ENCODE peak calls at places on chromosomes 12 and 14, in ten cellular contexts. One of them, this sample, is unnamed.

GRCh38 chr12:18752947-18753346 is 15.0 kb downstream of the CAPZA3 start:
- DNase-seq in HFF-Myc: no peak
- DNase-seq in stomach: no peak
- DNase-seq in LoVo: no peak
- DNase-seq in activated CD8-positive, alpha-beta memory T cell treated with anti-CD3 and anti-CD28 coated beads, Interleukin-2, amount 50 U/mL, for 48 hours: no peak
- DNase-seq in renal cortical epithelial cell: no peak
- DNase-seq in germinal center: no peak
- DNase-seq in Caki2: no peak
- DNase-seq in activated T-helper 1 cell treated with Interleukin-2 at 50 U/mL for 16 hours: no peak
- DNase-seq in mesendoderm: peak; percentile 98
- DNase-seq in this sample: no peak

GRCh38 chr14:21437063-21437901 is 18.6 kb downstream of the CHD8 start:
- DNase-seq in renal cortical epithelial cell: peak; percentile 92
- DNase-seq in Caki2: peak; percentile 98
- DNase-seq in germinal center: peak; percentile 96
- DNase-seq in stomach: peak; percentile 98
- DNase-seq in activated CD8-positive, alpha-beta memory T cell treated with anti-CD3 and anti-CD28 coated beads, Interleukin-2, amount 50 U/mL, for 48 hours: peak; percentile 99
- DNase-seq in LoVo: peak; percentile 97
- DNase-seq in HFF-Myc: peak; percentile 97
- DNase-seq in activated T-helper 1 cell treated with Interleukin-2 at 50 U/mL for 16 hours: peak; percentile 97
- DNase-seq in mesendoderm: peak; percentile 100
- DNase-seq in this sample: peak; percentile 91

GRCh38 chr14:61516957-61517356 is 178.4 kb upstream of the HIF1A start:
- DNase-seq in HFF-Myc: no peak
- DNase-seq in activated CD8-positive, alpha-beta memory T cell treated with anti-CD3 and anti-CD28 coated beads, Interleukin-2, amount 50 U/mL, for 48 hours: no peak
- DNase-seq in renal cortical epithelial cell: no peak
- DNase-seq in mesendoderm: peak; percentile 64
- DNase-seq in stomach: no peak
- DNase-seq in LoVo: no peak
- DNase-seq in germinal center: no peak
- DNase-seq in Caki2: no peak
- DNase-seq in activated T-helper 1 cell treated with Interleukin-2 at 50 U/mL for 16 hours: no peak
- DNase-seq in this sample: no peak

GRCh38 chr12:113185180-113186032 is at the start of the genes DDX54 and RITA1:
- DNase-seq in stomach: peak; percentile 86
- DNase-seq in mesendoderm: peak; percentile 95
- DNase-seq in LoVo: peak; percentile 94
- DNase-seq in HFF-Myc: no peak
- DNase-seq in activated T-helper 1 cell treated with Interleukin-2 at 50 U/mL for 16 hours: peak; percentile 69
- DNase-seq in germinal center: peak; percentile 75
- DNase-seq in renal cortical epithelial cell: peak; percentile 30
- DNase-seq in Caki2: peak; percentile 76
- DNase-seq in activated CD8-positive, alpha-beta memory T cell treated with anti-CD3 and anti-CD28 coated beads, Interleukin-2, amount 50 U/mL, for 48 hours: peak; percentile 94
- DNase-seq in this sample: peak; percentile 91

GRCh38 chr12:89949457-89950195 is 241.0 kb upstream of the ATP2B1 start:
- DNase-seq in germinal center: peak; percentile 60
- DNase-seq in mesendoderm: peak; percentile 64
- DNase-seq in Caki2: no peak
- DNase-seq in HFF-Myc: peak; percentile 93
- DNase-seq in LoVo: peak; percentile 90
- DNase-seq in renal cortical epithelial cell: peak; percentile 90
- DNase-seq in activated T-helper 1 cell treated with Interleukin-2 at 50 U/mL for 16 hours: peak; percentile 19
- DNase-seq in activated CD8-positive, alpha-beta memory T cell treated with anti-CD3 and anti-CD28 coated beads, Interleukin-2, amount 50 U/mL, for 48 hours: no peak
- DNase-seq in stomach: no peak
- DNase-seq in this sample: peak; percentile 98

GRCh38 chr14:95697764-95698163 is 11.5 kb downstream of the TCL1B start:
- DNase-seq in Caki2: no peak
- DNase-seq in activated CD8-positive, alpha-beta memory T cell treated with anti-CD3 and anti-CD28 coated beads, Interleukin-2, amount 50 U/mL, for 48 hours: no peak
- DNase-seq in HFF-Myc: no peak
- DNase-seq in renal cortical epithelial cell: no peak
- DNase-seq in mesendoderm: no peak
- DNase-seq in stomach: no peak
- DNase-seq in LoVo: no peak
- DNase-seq in germinal center: peak; percentile 64
- DNase-seq in activated T-helper 1 cell treated with Interleukin-2 at 50 U/mL for 16 hours: no peak
- DNase-seq in this sample: no peak

GRCh38 chr14:89430271-89430620 is 13.2 kb upstream of the FOXN3 start:
- DNase-seq in activated CD8-positive, alpha-beta memory T cell treated with anti-CD3 and anti-CD28 coated beads, Interleukin-2, amount 50 U/mL, for 48 hours: no peak
- DNase-seq in Caki2: no peak
- DNase-seq in activated T-helper 1 cell treated with Interleukin-2 at 50 U/mL for 16 hours: no peak
- DNase-seq in LoVo: no peak
- DNase-seq in stomach: no peak
- DNase-seq in mesendoderm: no peak
- DNase-seq in germinal center: no peak
- DNase-seq in renal cortical epithelial cell: no peak
- DNase-seq in HFF-Myc: no peak
- DNase-seq in this sample: no peak

GRCh38 chr14:79608426-79608825 is 602.9 kb downstream of the DIO2 start:
- DNase-seq in stomach: no peak
- DNase-seq in germinal center: no peak
- DNase-seq in LoVo: no peak
- DNase-seq in HFF-Myc: no peak
- DNase-seq in mesendoderm: no peak
- DNase-seq in renal cortical epithelial cell: no peak
- DNase-seq in Caki2: no peak
- DNase-seq in activated CD8-positive, alpha-beta memory T cell treated with anti-CD3 and anti-CD28 coated beads, Interleukin-2, amount 50 U/mL, for 48 hours: no peak
- DNase-seq in activated T-helper 1 cell treated with Interleukin-2 at 50 U/mL for 16 hours: no peak
- DNase-seq in this sample: no peak

GRCh38 chr14:28754209-28754985 is 12.2 kb upstream of the FOXG1 start:
- DNase-seq in stomach: no peak
- DNase-seq in Caki2: peak; percentile 18
- DNase-seq in germinal center: no peak
- DNase-seq in LoVo: peak; percentile 34
- DNase-seq in renal cortical epithelial cell: peak; percentile 32
- DNase-seq in activated CD8-positive, alpha-beta memory T cell treated with anti-CD3 and anti-CD28 coated beads, Interleukin-2, amount 50 U/mL, for 48 hours: no peak
- DNase-seq in mesendoderm: peak; percentile 65
- DNase-seq in activated T-helper 1 cell treated with Interleukin-2 at 50 U/mL for 16 hours: no peak
- DNase-seq in HFF-Myc: peak; percentile 37
- DNase-seq in this sample: peak; percentile 57

GRCh38 chr14:34403646-34404045 is 58.4 kb downstream of the SPTSSA start:
- DNase-seq in activated CD8-positive, alpha-beta memory T cell treated with anti-CD3 and anti-CD28 coated beads, Interleukin-2, amount 50 U/mL, for 48 hours: no peak
- DNase-seq in Caki2: no peak
- DNase-seq in activated T-helper 1 cell treated with Interleukin-2 at 50 U/mL for 16 hours: no peak
- DNase-seq in renal cortical epithelial cell: no peak
- DNase-seq in mesendoderm: no peak
- DNase-seq in LoVo: no peak
- DNase-seq in stomach: no peak
- DNase-seq in germinal center: no peak
- DNase-seq in HFF-Myc: no peak
- DNase-seq in this sample: no peak

GRCh38 chr14:88270781-88271180 is 52.3 kb downstream of the KCNK10 start:
- DNase-seq in activated T-helper 1 cell treated with Interleukin-2 at 50 U/mL for 16 hours: no peak
- DNase-seq in germinal center: no peak
- DNase-seq in mesendoderm: peak; percentile 25
- DNase-seq in renal cortical epithelial cell: no peak
- DNase-seq in activated CD8-positive, alpha-beta memory T cell treated with anti-CD3 and anti-CD28 coated beads, Interleukin-2, amount 50 U/mL, for 48 hours: no peak
- DNase-seq in HFF-Myc: no peak
- DNase-seq in LoVo: peak; percentile 49
- DNase-seq in stomach: peak; percentile 78
- DNase-seq in Caki2: no peak
- DNase-seq in this sample: no peak

GRCh38 chr14:94113908-94114588 is 3.5 kb downstream of the IFI27 start:
- DNase-seq in germinal center: no peak
- DNase-seq in stomach: peak; percentile 17
- DNase-seq in LoVo: no peak
- DNase-seq in mesendoderm: no peak
- DNase-seq in Caki2: no peak
- DNase-seq in activated CD8-positive, alpha-beta memory T cell treated with anti-CD3 and anti-CD28 coated beads, Interleukin-2, amount 50 U/mL, for 48 hours: no peak
- DNase-seq in renal cortical epithelial cell: peak; percentile 80
- DNase-seq in activated T-helper 1 cell treated with Interleukin-2 at 50 U/mL for 16 hours: no peak
- DNase-seq in HFF-Myc: no peak
- DNase-seq in this sample: no peak

GRCh38 chr12:6180300-6181051 is 19.7 kb upstream of the CD9 start:
- DNase-seq in mesendoderm: no peak
- DNase-seq in activated CD8-positive, alpha-beta memory T cell treated with anti-CD3 and anti-CD28 coated beads, Interleukin-2, amount 50 U/mL, for 48 hours: no peak
- DNase-seq in stomach: peak; percentile 57
- DNase-seq in renal cortical epithelial cell: peak; percentile 86
- DNase-seq in LoVo: peak; percentile 84
- DNase-seq in Caki2: no peak
- DNase-seq in HFF-Myc: no peak
- DNase-seq in activated T-helper 1 cell treated with Interleukin-2 at 50 U/mL for 16 hours: no peak
- DNase-seq in germinal center: no peak
- DNase-seq in this sample: no peak

GRCh38 chr14:90381999-90382451 is 14.8 kb upstream of the CALM1 start:
- DNase-seq in Caki2: no peak
- DNase-seq in LoVo: peak; percentile 76
- DNase-seq in HFF-Myc: no peak
- DNase-seq in germinal center: no peak
- DNase-seq in activated T-helper 1 cell treated with Interleukin-2 at 50 U/mL for 16 hours: no peak
- DNase-seq in mesendoderm: peak; percentile 80
- DNase-seq in stomach: peak; percentile 73
- DNase-seq in activated CD8-positive, alpha-beta memory T cell treated with anti-CD3 and anti-CD28 coated beads, Interleukin-2, amount 50 U/mL, for 48 hours: no peak
- DNase-seq in renal cortical epithelial cell: no peak
- DNase-seq in this sample: no peak

GRCh38 chr14:64411001-64411400 is 22.8 kb downstream of the MTHFD1 start:
- DNase-seq in LoVo: no peak
- DNase-seq in mesendoderm: no peak
- DNase-seq in activated T-helper 1 cell treated with Interleukin-2 at 50 U/mL for 16 hours: no peak
- DNase-seq in activated CD8-positive, alpha-beta memory T cell treated with anti-CD3 and anti-CD28 coated beads, Interleukin-2, amount 50 U/mL, for 48 hours: no peak
- DNase-seq in germinal center: no peak
- DNase-seq in HFF-Myc: no peak
- DNase-seq in stomach: no peak
- DNase-seq in renal cortical epithelial cell: no peak
- DNase-seq in Caki2: no peak
- DNase-seq in this sample: no peak

GRCh38 chr14:81164167-81164774 is 56.5 kb downstream of the GTF2A1 start:
- DNase-seq in mesendoderm: peak; percentile 96
- DNase-seq in activated CD8-positive, alpha-beta memory T cell treated with anti-CD3 and anti-CD28 coated beads, Interleukin-2, amount 50 U/mL, for 48 hours: peak; percentile 72
- DNase-seq in HFF-Myc: peak; percentile 32
- DNase-seq in activated T-helper 1 cell treated with Interleukin-2 at 50 U/mL for 16 hours: no peak
- DNase-seq in stomach: peak; percentile 46
- DNase-seq in LoVo: peak; percentile 43
- DNase-seq in Caki2: peak; percentile 86
- DNase-seq in germinal center: peak; percentile 72
- DNase-seq in renal cortical epithelial cell: peak; percentile 95
- DNase-seq in this sample: peak; percentile 82

GRCh38 chr14:32702571-32702970 is 236.1 kb upstream of the NPAS3 start:
- DNase-seq in stomach: no peak
- DNase-seq in mesendoderm: peak; percentile 97
- DNase-seq in activated T-helper 1 cell treated with Interleukin-2 at 50 U/mL for 16 hours: no peak
- DNase-seq in activated CD8-positive, alpha-beta memory T cell treated with anti-CD3 and anti-CD28 coated beads, Interleukin-2, amount 50 U/mL, for 48 hours: no peak
- DNase-seq in renal cortical epithelial cell: peak; percentile 80
- DNase-seq in LoVo: no peak
- DNase-seq in germinal center: no peak
- DNase-seq in Caki2: peak; percentile 66
- DNase-seq in HFF-Myc: no peak
- DNase-seq in this sample: no peak

GRCh38 chr12:96495155-96495554 is 5.8 kb downstream of the CFAP54 start:
- DNase-seq in activated CD8-positive, alpha-beta memory T cell treated with anti-CD3 and anti-CD28 coated beads, Interleukin-2, amount 50 U/mL, for 48 hours: no peak
- DNase-seq in Caki2: no peak
- DNase-seq in LoVo: no peak
- DNase-seq in mesendoderm: no peak
- DNase-seq in renal cortical epithelial cell: no peak
- DNase-seq in stomach: no peak
- DNase-seq in activated T-helper 1 cell treated with Interleukin-2 at 50 U/mL for 16 hours: no peak
- DNase-seq in HFF-Myc: no peak
- DNase-seq in germinal center: no peak
- DNase-seq in this sample: no peak

GRCh38 chr14:56351861-56352260 is 227.7 kb upstream of the TMEM260 start:
- DNase-seq in germinal center: no peak
- DNase-seq in activated CD8-positive, alpha-beta memory T cell treated with anti-CD3 and anti-CD28 coated beads, Interleukin-2, amount 50 U/mL, for 48 hours: no peak
- DNase-seq in renal cortical epithelial cell: peak; percentile 72
- DNase-seq in stomach: no peak
- DNase-seq in LoVo: no peak
- DNase-seq in mesendoderm: peak; percentile 90
- DNase-seq in activated T-helper 1 cell treated with Interleukin-2 at 50 U/mL for 16 hours: no peak
- DNase-seq in HFF-Myc: no peak
- DNase-seq in Caki2: no peak
- DNase-seq in this sample: no peak

GRCh38 chr12:11958216-11959091 is 112.3 kb upstream of the BCL2L14 start:
- DNase-seq in mesendoderm: peak; percentile 54
- DNase-seq in Caki2: peak; percentile 35
- DNase-seq in HFF-Myc: peak; percentile 78
- DNase-seq in renal cortical epithelial cell: peak; percentile 94
- DNase-seq in activated CD8-positive, alpha-beta memory T cell treated with anti-CD3 and anti-CD28 coated beads, Interleukin-2, amount 50 U/mL, for 48 hours: no peak
- DNase-seq in stomach: no peak
- DNase-seq in germinal center: no peak
- DNase-seq in LoVo: peak; percentile 56
- DNase-seq in activated T-helper 1 cell treated with Interleukin-2 at 50 U/mL for 16 hours: no peak
- DNase-seq in this sample: peak; percentile 43

GRCh38 chr14:65703996-65704395 is 291.5 kb downstream of the FUT8 start:
- DNase-seq in germinal center: no peak
- DNase-seq in renal cortical epithelial cell: peak; percentile 15
- DNase-seq in LoVo: no peak
- DNase-seq in stomach: no peak
- DNase-seq in activated T-helper 1 cell treated with Interleukin-2 at 50 U/mL for 16 hours: no peak
- DNase-seq in HFF-Myc: no peak
- DNase-seq in mesendoderm: peak; percentile 69
- DNase-seq in Caki2: no peak
- DNase-seq in activated CD8-positive, alpha-beta memory T cell treated with anti-CD3 and anti-CD28 coated beads, Interleukin-2, amount 50 U/mL, for 48 hours: no peak
- DNase-seq in this sample: no peak

GRCh38 chr12:106753526-106753925 is 21.0 kb upstream of the RIC8B start:
- DNase-seq in activated T-helper 1 cell treated with Interleukin-2 at 50 U/mL for 16 hours: peak; percentile 33
- DNase-seq in mesendoderm: no peak
- DNase-seq in renal cortical epithelial cell: no peak
- DNase-seq in stomach: peak; percentile 31
- DNase-seq in germinal center: peak; percentile 85
- DNase-seq in HFF-Myc: no peak
- DNase-seq in LoVo: no peak
- DNase-seq in activated CD8-positive, alpha-beta memory T cell treated with anti-CD3 and anti-CD28 coated beads, Interleukin-2, amount 50 U/mL, for 48 hours: peak; percentile 80
- DNase-seq in Caki2: no peak
- DNase-seq in this sample: no peak

GRCh38 chr12:25725874-25726273 is 172.8 kb upstream of the LMNTD1 start:
- DNase-seq in stomach: no peak
- DNase-seq in activated T-helper 1 cell treated with Interleukin-2 at 50 U/mL for 16 hours: no peak
- DNase-seq in Caki2: no peak
- DNase-seq in activated CD8-positive, alpha-beta memory T cell treated with anti-CD3 and anti-CD28 coated beads, Interleukin-2, amount 50 U/mL, for 48 hours: no peak
- DNase-seq in renal cortical epithelial cell: peak; percentile 22
- DNase-seq in LoVo: no peak
- DNase-seq in germinal center: no peak
- DNase-seq in HFF-Myc: peak; percentile 50
- DNase-seq in mesendoderm: no peak
- DNase-seq in this sample: no peak

GRCh38 chr12:64099430-64099829 is 122.7 kb downstream of the KICS2 start:
- DNase-seq in stomach: no peak
- DNase-seq in germinal center: no peak
- DNase-seq in LoVo: no peak
- DNase-seq in activated CD8-positive, alpha-beta memory T cell treated with anti-CD3 and anti-CD28 coated beads, Interleukin-2, amount 50 U/mL, for 48 hours: no peak
- DNase-seq in HFF-Myc: peak; percentile 58
- DNase-seq in activated T-helper 1 cell treated with Interleukin-2 at 50 U/mL for 16 hours: no peak
- DNase-seq in Caki2: peak; percentile 81
- DNase-seq in renal cortical epithelial cell: peak; percentile 92
- DNase-seq in mesendoderm: no peak
- DNase-seq in this sample: peak; percentile 25

GRCh38 chr14:85459361-85459760 is 70.6 kb upstream of the FLRT2 start:
- DNase-seq in germinal center: no peak
- DNase-seq in mesendoderm: no peak
- DNase-seq in activated T-helper 1 cell treated with Interleukin-2 at 50 U/mL for 16 hours: no peak
- DNase-seq in LoVo: no peak
- DNase-seq in renal cortical epithelial cell: no peak
- DNase-seq in HFF-Myc: no peak
- DNase-seq in Caki2: no peak
- DNase-seq in activated CD8-positive, alpha-beta memory T cell treated with anti-CD3 and anti-CD28 coated beads, Interleukin-2, amount 50 U/mL, for 48 hours: no peak
- DNase-seq in stomach: no peak
- DNase-seq in this sample: no peak

GRCh38 chr12:71134405-71134804 is 23.4 kb downstream of the TSPAN8 start:
- DNase-seq in activated T-helper 1 cell treated with Interleukin-2 at 50 U/mL for 16 hours: no peak
- DNase-seq in renal cortical epithelial cell: no peak
- DNase-seq in germinal center: no peak
- DNase-seq in Caki2: no peak
- DNase-seq in stomach: no peak
- DNase-seq in activated CD8-positive, alpha-beta memory T cell treated with anti-CD3 and anti-CD28 coated beads, Interleukin-2, amount 50 U/mL, for 48 hours: no peak
- DNase-seq in HFF-Myc: no peak
- DNase-seq in LoVo: no peak
- DNase-seq in mesendoderm: no peak
- DNase-seq in this sample: no peak

GRCh38 chr14:61101803-61102548 is 120.9 kb downstream of the SLC38A6 start:
- DNase-seq in Caki2: no peak
- DNase-seq in mesendoderm: peak; percentile 48
- DNase-seq in renal cortical epithelial cell: peak; percentile 70
- DNase-seq in activated T-helper 1 cell treated with Interleukin-2 at 50 U/mL for 16 hours: no peak
- DNase-seq in germinal center: no peak
- DNase-seq in HFF-Myc: no peak
- DNase-seq in activated CD8-positive, alpha-beta memory T cell treated with anti-CD3 and anti-CD28 coated beads, Interleukin-2, amount 50 U/mL, for 48 hours: no peak
- DNase-seq in LoVo: no peak
- DNase-seq in stomach: no peak
- DNase-seq in this sample: peak; percentile 38

GRCh38 chr14:64556526-64556925 is 6.8 kb downstream of the PPP1R36 start:
- DNase-seq in LoVo: no peak
- DNase-seq in renal cortical epithelial cell: peak; percentile 58
- DNase-seq in Caki2: no peak
- DNase-seq in activated T-helper 1 cell treated with Interleukin-2 at 50 U/mL for 16 hours: no peak
- DNase-seq in activated CD8-positive, alpha-beta memory T cell treated with anti-CD3 and anti-CD28 coated beads, Interleukin-2, amount 50 U/mL, for 48 hours: no peak
- DNase-seq in mesendoderm: peak; percentile 80
- DNase-seq in germinal center: no peak
- DNase-seq in HFF-Myc: no peak
- DNase-seq in stomach: no peak
- DNase-seq in this sample: peak; percentile 44